ENCODE peak calls at places on chromosomes 7 and 10, in four cellular contexts. R is IMR-90; U is CD8-positive, alpha-beta T cell; T is type B pancreatic cell. V is an unnamed sample.

GRCh38 chr10:13891542-13892431 is 305.0 kb downstream of the PRPF18 start:
- DNase-seq in R (no peak), U (no peak), T (peak), V (no peak)

GRCh38 chr10:85850736-85851135 is 515.9 kb downstream of the GRID1 start:
- DNase-seq in R (no peak), U (no peak), T (no peak), V (no peak)

GRCh38 chr7:139108256-139109187 is 998 bp downstream of the ZC3HAV1 start:
- DNase-seq in R (peak), U (no peak), T (peak), V (no peak)

GRCh38 chr10:8404721-8405120 is 350.2 kb downstream of the GATA3 start:
- DNase-seq in R (no peak), U (peak), T (no peak), V (no peak)

GRCh38 chr7:72317335-72317734 is 94.8 kb downstream of the CALN1 start:
- DNase-seq in R (no peak), U (no peak), T (no peak), V (no peak)

GRCh38 chr10:77586719-77587423 is 50.7 kb downstream of the KCNMA1 start:
- DNase-seq in R (peak), U (no peak), T (no peak), V (no peak)

GRCh38 chr7:16411391-16411790 is 9.9 kb downstream of the CRPPA start:
- DNase-seq in R (peak), U (no peak), T (no peak), V (no peak)

GRCh38 chr7:36181668-36182067 is 28.6 kb downstream of the EEPD1 start:
- DNase-seq in R (no peak), U (no peak), T (no peak), V (no peak)

GRCh38 chr10:110512461-110513187 is 14.9 kb downstream of the DUSP5 start:
- DNase-seq in R (peak), U (no peak), T (no peak), V (no peak)

GRCh38 chr10:50614444-50615137 is 9.2 kb downstream of the SGMS1 start:
- DNase-seq in R (no peak), U (no peak), T (no peak), V (no peak)

GRCh38 chr10:130236711-130237110 is 100.5 kb downstream of the GLRX3 start:
- DNase-seq in R (no peak), U (no peak), T (no peak), V (peak)

GRCh38 chr10:48778193-48778857 is 93.7 kb downstream of the WDFY4 start:
- DNase-seq in R (no peak), U (no peak), T (peak), V (peak)

GRCh38 chr7:116511552-116512523 is 12.3 kb downstream of the CAV2 start:
- DNase-seq in R (peak), U (no peak), T (no peak), V (no peak)

GRCh38 chr10:90530526-90530925 is 327.3 kb downstream of the HTR7 start:
- DNase-seq in R (no peak), U (no peak), T (no peak), V (no peak)

GRCh38 chr7:134907639-134908038 is 78.7 kb upstream of the AGBL3 start:
- DNase-seq in R (no peak), U (no peak), T (no peak), V (no peak)

GRCh38 chr7:90404777-90405176 is 1.5 kb downstream of the CLDN12 start:
- DNase-seq in R (peak), U (no peak), T (no peak), V (no peak)

GRCh38 chr10:11684717-11685645 is 57.2 kb upstream of the ECHDC3 start:
- DNase-seq in R (peak), U (peak), T (no peak), V (no peak)

GRCh38 chr10:77405771-77406241 is 231.8 kb downstream of the KCNMA1 start:
- DNase-seq in R (peak), U (no peak), T (no peak), V (no peak)

GRCh38 chr7:31443457-31443856 is 70.4 kb upstream of the ITPRID1 start:
- DNase-seq in R (peak), U (no peak), T (no peak), V (no peak)

GRCh38 chr7:1454471-1455065 is 4.7 kb downstream of the MICALL2 start:
- DNase-seq in R (no peak), U (no peak), T (no peak), V (no peak)

GRCh38 chr10:30037620-30038336 is 21.6 kb downstream of the JCAD start:
- DNase-seq in R (no peak), U (no peak), T (no peak), V (no peak)

GRCh38 chr7:134364619-134365037 is 47.9 kb upstream of the SLC35B4 start:
- DNase-seq in R (peak), U (no peak), T (no peak), V (no peak)

GRCh38 chr10:122379041-122379440 is 4.5 kb downstream of the PLEKHA1 start:
- DNase-seq in R (no peak), U (no peak), T (no peak), V (no peak)

GRCh38 chr7:133109816-133110215 is 27.9 kb upstream of the CHCHD3 start:
- DNase-seq in R (no peak), U (no peak), T (no peak), V (no peak)

GRCh38 chr7:187237-187927 is 5.0 kb upstream of the FAM20C start:
- DNase-seq in R (no peak), U (no peak), T (no peak), V (no peak)

GRCh38 chr7:2512713-2513112 is 6.9 kb upstream of the LFNG start:
- DNase-seq in R (no peak), U (no peak), T (no peak), V (no peak)

GRCh38 chr7:133783276-133783675 is 343.9 kb upstream of the LRGUK start:
- DNase-seq in R (peak), U (no peak), T (no peak), V (no peak)

GRCh38 chr10:25336330-25336729 is 161.5 kb downstream of the GPR158 start:
- DNase-seq in R (no peak), U (no peak), T (no peak), V (no peak)

GRCh38 chr10:28533571-28534304 is 820 bp downstream of the WAC start:
- DNase-seq in R (peak), U (peak), T (peak), V (no peak)

GRCh38 chr7:157431173-157431950 is 94.6 kb downstream of the DNAJB6 start:
- DNase-seq in R (no peak), U (no peak), T (no peak), V (no peak)

GRCh38 chr7:143900230-143900766 is 1.7 kb downstream of the TCAF1 start:
- DNase-seq in R (peak), U (no peak), T (no peak), V (no peak)

GRCh38 chr7:116432517-116432916 is 67.0 kb upstream of the CAV2 start:
- DNase-seq in R (no peak), U (no peak), T (no peak), V (no peak)

GRCh38 chr7:101731502-101732084 is 85.8 kb upstream of the CUX1 start:
- DNase-seq in R (no peak), U (no peak), T (no peak), V (no peak)

DNA sequence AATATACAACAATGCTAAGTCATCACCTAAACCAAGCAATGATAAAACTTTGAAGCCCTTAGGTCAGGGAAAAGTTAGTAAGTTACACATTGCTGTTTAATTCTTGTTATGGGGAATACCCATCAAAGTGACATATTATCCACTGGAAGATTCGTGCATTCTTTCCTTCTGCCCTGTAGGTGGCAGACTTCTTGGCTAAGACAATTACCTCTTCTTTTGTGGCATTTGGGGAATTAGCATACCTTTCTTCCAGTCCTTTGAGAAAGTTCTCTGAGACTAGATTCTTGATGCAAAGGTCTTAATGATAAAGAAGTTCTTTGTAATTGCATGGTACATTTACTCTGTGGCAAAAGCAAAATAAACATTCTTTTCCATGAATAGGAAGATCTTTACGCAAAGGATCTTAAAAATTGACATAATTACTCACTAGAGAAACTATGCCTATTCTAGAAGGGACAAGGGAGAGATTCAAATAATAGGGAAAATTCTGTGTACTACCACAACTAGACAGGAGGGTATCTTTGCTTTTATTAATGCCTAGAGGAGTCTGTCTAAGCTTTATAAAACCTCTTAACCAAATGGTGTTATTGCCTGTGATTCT is 395.9 kb downstream of the GRM8 start:
- DNase-seq in R (no peak), U (no peak), T (no peak), V (no peak)
- TF ChIP-seq CTCF in R (peak), U (peak), T (peak), V (peak)

GRCh38 chr10:2858452-2858851 is 208.9 kb upstream of the PFKP start:
- DNase-seq in R (no peak), U (no peak), T (no peak), V (no peak)

GRCh38 chr10:2856598-2856997 is 210.8 kb upstream of the PFKP start:
- DNase-seq in R (no peak), U (no peak), T (no peak), V (no peak)

GRCh38 chr10:2866569-2866968 is 200.8 kb upstream of the PFKP start:
- DNase-seq in R (no peak), U (no peak), T (no peak), V (no peak)

DNA sequence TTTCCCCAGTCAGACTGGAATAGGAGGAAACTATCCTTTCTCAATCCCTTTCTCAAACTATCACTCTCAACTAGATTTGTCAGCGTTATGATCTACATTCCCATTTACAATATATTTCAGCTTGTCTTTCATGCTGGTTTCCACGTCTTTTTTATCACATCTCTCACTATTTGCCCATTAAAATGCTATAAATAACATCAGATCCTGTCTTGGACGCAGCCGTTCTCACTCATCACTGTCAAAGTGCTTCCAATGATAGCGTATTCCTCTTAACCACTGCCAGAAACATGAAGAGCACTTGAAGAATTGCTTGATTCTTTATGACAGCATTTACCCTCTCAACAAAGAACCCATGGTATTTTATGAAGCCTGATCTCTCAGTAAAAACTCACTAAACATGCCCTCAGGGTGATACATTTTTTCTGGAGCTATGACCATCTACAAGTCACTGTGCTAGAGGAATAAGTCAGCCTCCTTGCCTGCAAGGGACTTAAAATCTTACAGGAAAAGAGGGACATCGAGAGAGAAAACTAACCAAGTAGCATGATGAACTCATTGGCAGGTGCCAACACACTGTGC is 205.6 kb upstream of the PFKP start:
- DNase-seq in R (no peak), U (no peak), T (no peak), V (no peak)
- TF ChIP-seq CTCF in R (no peak), U (no peak), T (no peak), V (no peak)

GRCh38 chr10:92572362-92573090 is 1.4 kb downstream of the IDE start:
- DNase-seq in R (no peak), U (no peak), T (no peak), V (no peak)

GRCh38 chr10:92574545-92575377 is 868 bp upstream of the IDE start:
- DNase-seq in R (peak), U (no peak), T (no peak), V (no peak)

GRCh38 chr10:92573091-92573797 is 649 bp downstream of the IDE start:
- DNase-seq in R (peak), U (peak), T (peak), V (no peak)

GRCh38 chr10:92575961-92576360 is 2.1 kb upstream of the IDE start:
- DNase-seq in R (peak), U (no peak), T (no peak), V (no peak)

GRCh38 chr10:92573798-92574544 is at the start of gene IDE:
- DNase-seq in R (peak), U (peak), T (peak), V (peak)
- TF ChIP-seq CTCF in R (peak), U (no peak), T (peak), V (peak)

GRCh38 chr7:155973451-155973997 is 161.3 kb upstream of the SHH start:
- DNase-seq in R (no peak), U (no peak), T (peak), V (peak)
- TF ChIP-seq CTCF in R (no peak), U (no peak), T (no peak), V (no peak)

DNA sequence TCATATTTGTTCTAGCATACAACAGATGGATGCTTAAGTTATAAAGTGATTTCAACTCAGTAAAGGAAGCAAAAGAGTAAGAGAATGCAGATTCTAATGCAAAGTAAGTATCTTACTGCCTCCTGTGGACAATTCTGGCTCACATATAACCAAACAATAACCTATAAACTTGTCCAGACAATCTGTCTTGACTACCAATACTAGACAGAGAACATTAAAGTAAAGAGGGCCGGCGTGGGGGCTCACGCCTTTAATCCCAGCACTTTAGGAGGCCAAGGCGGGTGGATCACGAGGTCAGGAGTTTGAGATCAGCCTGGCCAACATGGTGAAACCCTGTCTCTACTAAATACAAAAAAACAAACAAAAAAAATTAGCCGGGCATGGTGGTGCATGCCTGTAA is 329.3 kb downstream of the CACNA2D1 start:
- DNase-seq in R (no peak), U (no peak), T (no peak), V (no peak)
- TF ChIP-seq CTCF in R (no peak), U (no peak), T (no peak), V (no peak)